ENCODE peak calls at places on chromosome X, in five cellular contexts. V is colonic mucosa, N is Caco-2, R is AG10803, G is fibroblast of mammary gland. S is an unnamed sample.

GRCh38 chrX:82342531-82342930 is 1140.6 kb downstream of the SH3BGRL start:
- DNase-seq in N (no peak), V (no peak), G (no peak), R (no peak), S (no peak)

GRCh38 chrX:148501121-148502066 is 977 bp downstream of the AFF2 start:
- DNase-seq in V (no peak), G (no peak), R (peak), N (peak), S (no peak)

GRCh38 chrX:16392597-16392996 is 225.3 kb downstream of the MAGEB17 start:
- DNase-seq in R (no peak), G (no peak), V (no peak), N (no peak), S (no peak)

GRCh38 chrX:11164433-11164832 is 53.3 kb downstream of the HCCS start:
- DNase-seq in N (no peak), V (no peak), R (no peak), G (no peak), S (no peak)

GRCh38 chrX:136687457-136687856 is 39.5 kb downstream of the CD40LG start:
- DNase-seq in G (no peak), N (no peak), V (no peak), R (no peak), S (no peak)

GRCh38 chrX:16771483-16772398 is 14.5 kb upstream of the TXLNG start:
- DNase-seq in R (peak), V (peak), N (peak), G (peak), S (peak)

GRCh38 chrX:41589634-41590270 is 99.0 kb upstream of the GPR34 start:
- DNase-seq in G (peak), V (no peak), R (peak), N (peak), S (no peak)

GRCh38 chrX:91434351-91435168 is at the start of gene PABPC5:
- DNase-seq in G (peak), V (peak), R (peak), N (no peak), S (no peak)

GRCh38 chrX:120791013-120791643 is 84.5 kb downstream of the CT47B1 start:
- DNase-seq in N (no peak), G (peak), R (peak), V (peak), S (peak)

GRCh38 chrX:129678176-129678880 is 23.6 kb upstream of the APLN start:
- DNase-seq in G (no peak), V (peak), N (peak), R (peak), S (peak)

GRCh38 chrX:73525928-73526690 is 36.9 kb upstream of the CHIC1 start:
- DNase-seq in V (no peak), R (no peak), N (no peak), G (no peak), S (no peak)

GRCh38 chrX:47467106-47467505 is 15.9 kb downstream of the ZNF41 start:
- DNase-seq in N (no peak), R (no peak), G (no peak), V (no peak), S (no peak)

GRCh38 chrX:108584617-108585211 is 145.1 kb downstream of the COL4A5 start:
- DNase-seq in G (peak), N (peak), V (no peak), R (peak), S (peak)

DNA sequence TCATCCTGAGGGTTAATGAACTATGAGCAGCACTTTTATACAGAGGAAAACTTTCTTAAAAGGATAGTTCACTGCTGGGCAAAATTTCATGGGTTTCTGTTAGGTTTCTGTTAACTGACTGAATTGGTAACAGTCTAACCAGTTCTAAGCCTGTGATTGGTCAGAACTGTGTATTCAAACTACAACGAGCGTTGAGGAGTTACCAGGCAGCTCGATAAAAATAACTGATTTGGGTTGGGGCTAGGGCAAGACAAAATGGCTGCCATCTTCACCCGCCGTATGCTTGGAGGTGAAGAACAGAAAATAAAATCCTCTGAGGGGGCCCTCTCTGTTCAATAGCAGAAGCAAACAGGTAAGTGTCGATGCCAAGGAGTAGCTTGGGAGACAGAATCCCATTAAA is 22.0 kb downstream of the FAM133A start:
- DNase-seq in N (no peak), V (no peak), G (no peak), R (peak), S (no peak)
- H3K4me3 ChIP-seq in N (no peak), V (no peak), G (no peak), R (no peak), S (no peak)

GRCh38 chrX:71236858-71237257 is 13.8 kb downstream of the GJB1 start:
- DNase-seq in V (no peak), G (no peak), N (no peak), R (no peak), S (no peak)
- H3K4me3 ChIP-seq in V (no peak), G (no peak), N (no peak), R (no peak), S (no peak)

GRCh38 chrX:154017766-154018517 is 1.8 kb downstream of the IRAK1 start:
- DNase-seq in G (no peak), V (no peak), N (no peak), R (no peak), S (no peak)
- H3K4me3 ChIP-seq in G (peak), V (no peak), N (peak), R (peak), S (peak)

DNA sequence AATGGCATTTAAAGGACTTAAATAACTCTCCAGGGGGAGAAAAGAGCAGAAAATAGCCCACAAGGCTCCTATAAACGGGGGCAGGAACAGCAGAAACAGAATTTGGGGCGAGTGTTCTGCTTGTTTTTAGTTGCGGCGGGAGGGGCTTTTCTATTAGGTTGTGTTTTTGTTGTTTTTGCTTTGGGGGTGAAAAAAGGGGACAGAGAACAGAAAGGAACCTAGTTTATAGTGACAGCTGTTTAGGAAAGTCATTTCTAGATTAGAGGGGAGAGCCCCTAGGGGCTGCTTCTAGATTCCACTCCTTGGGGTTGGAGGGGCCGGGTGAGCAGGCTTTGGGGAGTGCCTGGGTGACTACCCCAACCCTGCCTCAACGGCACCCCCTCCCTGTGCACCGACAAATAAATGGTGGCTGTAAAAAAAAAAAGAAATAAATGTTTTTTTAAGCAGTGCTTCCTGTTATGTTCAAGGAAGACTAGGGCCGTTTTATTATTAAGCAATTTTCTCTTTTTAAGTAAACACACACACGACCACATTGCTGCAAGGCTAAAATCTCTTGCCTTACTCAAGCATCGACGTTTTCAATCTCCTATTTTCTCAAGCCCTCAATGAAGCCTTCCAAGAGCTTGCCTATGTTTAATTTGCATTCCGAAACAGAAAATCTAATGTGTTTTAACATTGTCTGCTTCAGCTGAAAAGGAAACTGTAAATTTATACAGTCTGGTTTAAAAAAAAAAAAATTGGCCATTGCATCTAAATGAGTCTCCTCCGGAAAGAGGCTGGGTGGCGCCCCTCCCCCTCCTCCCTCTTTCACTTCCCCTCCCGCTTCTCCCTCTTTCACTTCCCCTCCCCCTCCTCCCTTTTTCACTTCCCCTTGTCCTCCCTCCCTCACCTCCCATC is 123.3 kb upstream of the TBL1X start:
- DNase-seq in V (peak), N (no peak), G (peak), R (peak), S (peak)
- H3K4me3 ChIP-seq in V (no peak), N (no peak), G (peak), R (peak), S (peak)

GRCh38 chrX:100409316-100410082 is 574 bp downstream of the PCDH19 start:
- DNase-seq in R (no peak), N (no peak), V (no peak), G (peak), S (no peak)

GRCh38 chrX:100407784-100408642 is 2.1 kb downstream of the PCDH19 start:
- DNase-seq in V (no peak), N (no peak), G (no peak), R (no peak), S (no peak)

GRCh38 chrX:100407147-100407783 is 2.8 kb downstream of the PCDH19 start:
- DNase-seq in G (no peak), N (no peak), R (no peak), V (no peak), S (no peak)

GRCh38 chrX:100408643-100409315 is 1.3 kb downstream of the PCDH19 start:
- DNase-seq in N (no peak), R (no peak), V (no peak), G (no peak), S (no peak)

DNA sequence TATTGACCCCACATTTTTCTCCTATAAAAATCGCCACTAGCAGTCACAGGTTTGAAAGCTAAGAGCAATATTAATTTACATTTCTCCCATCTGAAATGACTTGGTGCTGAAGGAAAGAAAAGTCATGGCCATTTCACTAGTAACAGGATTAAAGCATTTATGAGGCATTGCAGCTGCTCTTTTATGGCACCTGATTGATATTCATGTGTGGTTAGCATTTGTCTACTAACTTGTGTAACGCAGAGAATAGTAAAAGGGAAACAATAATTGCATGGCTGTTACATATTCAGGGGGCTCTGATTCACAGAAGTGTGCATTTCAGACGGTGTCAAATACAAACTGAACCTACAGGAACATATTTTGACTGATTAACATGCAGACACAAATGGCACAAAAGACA is 5.2 kb downstream of the PCDH19 start:
- DNase-seq in R (no peak), G (no peak), N (no peak), V (no peak), S (no peak)
- H3K4me3 ChIP-seq in R (no peak), G (no peak), N (no peak), V (no peak), S (peak)

DNA sequence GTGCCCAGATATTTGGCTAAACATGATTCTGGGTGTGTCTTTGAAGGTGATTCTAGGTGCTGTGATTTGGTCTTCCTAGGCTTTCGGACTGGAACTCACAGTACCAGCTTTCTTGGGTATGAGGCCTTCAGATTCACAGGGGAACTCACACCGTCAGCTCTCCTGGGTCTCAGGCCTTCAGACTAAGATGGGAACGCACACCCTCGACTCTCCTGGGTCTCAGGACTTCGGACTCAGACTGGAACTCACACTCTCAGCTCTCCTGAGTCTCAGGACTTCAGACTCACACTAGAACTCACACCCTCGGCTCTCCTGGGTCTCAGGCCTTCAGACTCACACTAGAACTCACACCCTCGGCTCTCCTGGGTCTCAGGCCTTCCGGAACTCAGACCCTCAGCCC is 137.7 kb downstream of the CRLF2 start:
- DNase-seq in R (no peak), N (no peak), V (no peak), G (no peak), S (no peak)
- H3K4me3 ChIP-seq in R (no peak), N (no peak), V (no peak), G (no peak), S (no peak)

DNA sequence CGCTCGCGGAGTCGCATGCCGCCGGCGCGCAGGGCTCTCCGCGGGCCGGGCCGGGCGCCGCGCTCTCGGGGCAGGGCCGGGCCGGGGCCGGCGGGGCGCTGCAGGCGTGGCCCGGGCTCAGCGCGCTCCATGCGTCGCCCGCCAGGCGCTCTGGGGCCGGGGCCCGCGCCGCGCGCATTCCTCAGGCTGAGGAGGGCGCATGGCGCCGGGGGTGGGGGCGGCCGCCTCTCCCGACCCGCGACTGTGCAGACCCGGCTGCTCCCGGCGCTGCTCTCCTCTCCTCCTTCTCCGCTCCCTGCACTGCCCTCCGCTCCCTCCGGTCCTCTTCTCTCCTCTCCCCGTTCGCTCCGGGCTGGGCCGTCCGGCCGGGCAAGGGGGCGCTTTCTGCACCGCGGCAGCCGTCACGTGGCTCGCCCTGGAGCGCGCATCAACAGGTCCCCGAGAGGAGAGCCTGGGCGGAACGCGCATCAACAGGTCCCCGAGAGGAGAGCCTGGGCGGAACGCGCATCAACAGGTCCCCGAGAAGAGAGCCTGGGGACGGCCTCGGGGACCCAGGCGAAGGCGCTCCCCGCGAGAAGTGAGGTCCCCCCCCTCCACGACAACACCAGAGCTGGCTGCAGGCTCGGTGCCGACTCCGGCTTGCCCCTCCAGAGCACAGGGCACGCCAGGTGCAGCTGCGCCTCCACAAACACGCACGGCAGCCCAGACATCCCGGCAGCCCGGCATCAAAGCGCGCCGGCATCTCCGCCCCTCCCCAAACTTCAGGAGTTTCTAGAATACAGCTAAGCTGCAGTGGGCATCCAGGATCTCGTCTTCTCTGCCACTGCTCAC is 12.9 kb downstream of the PPP2R3B start:
- DNase-seq in G (no peak), V (no peak), R (peak), N (peak), S (no peak)
- H3K4me3 ChIP-seq in G (peak), V (peak), R (peak), N (peak), S (no peak)

GRCh38 chrX:68847172-68847571 is 18.4 kb downstream of the EFNB1 start:
- DNase-seq in V (no peak), R (no peak), N (no peak), G (no peak), S (no peak)
- H3K4me3 ChIP-seq in V (no peak), R (no peak), N (no peak), G (no peak), S (no peak)